ENCODE peak calls at places on chromosomes 13 and 19, in four cellular contexts. L, S, A and B are unnamed samples.

GRCh38 chr13:42354246-42355117 is 82.5 kb downstream of the AKAP11 start:
- DNase-seq in L (no peak), S (peak; percentile 45), A (peak; percentile 74), B (peak; percentile 60)

GRCh38 chr19:2294377-2295335 is 12.7 kb upstream of the PEAK3 start:
- DNase-seq in L (no peak), S (no peak), A (no peak), B (no peak)

GRCh38 chr19:7907544-7907943 is 3.9 kb downstream of the MAP2K7 start:
- DNase-seq in L (no peak), S (no peak), A (no peak), B (no peak)

GRCh38 chr19:34220472-34221063 is 33.8 kb upstream of the GARRE1 start:
- DNase-seq in L (peak; percentile 55), S (peak; percentile 41), A (peak; percentile 52), B (no peak)

GRCh38 chr13:106570354-106570822 is 2.5 kb upstream of the ARGLU1 start:
- DNase-seq in L (peak; percentile 77), S (peak; percentile 6), A (peak; percentile 80), B (no peak)

GRCh38 chr19:10961073-10961762 is 388 bp downstream of the SMARCA4 start:
- DNase-seq in L (peak; percentile 44), S (no peak), A (no peak), B (peak; percentile 63)

GRCh38 chr13:81473366-81473899 is 1132.5 kb upstream of the SPRY2 start:
- DNase-seq in L (no peak), S (no peak), A (no peak), B (no peak)

GRCh38 chr13:26340812-26341211 is 86.9 kb downstream of the CDK8 start:
- DNase-seq in L (no peak), S (no peak), A (no peak), B (no peak)

GRCh38 chr13:80141114-80141849 is 199.6 kb downstream of the SPRY2 start:
- DNase-seq in L (peak; percentile 36), S (no peak), A (no peak), B (no peak)

GRCh38 chr13:110114351-110114750 is 192.6 kb downstream of the COL4A1 start:
- DNase-seq in L (no peak), S (no peak), A (no peak), B (no peak)

GRCh38 chr19:36460046-36460445 is 29.3 kb downstream of the ZNF566 start:
- DNase-seq in L (no peak), S (no peak), A (no peak), B (no peak)

GRCh38 chr13:19818223-19818842 is 35.6 kb upstream of the PSPC1 start:
- DNase-seq in L (peak; percentile 20), S (no peak), A (peak; percentile 38), B (peak; percentile 26)

GRCh38 chr13:75621147-75621546 is 15.0 kb upstream of the LMO7 start:
- DNase-seq in L (no peak), S (no peak), A (no peak), B (no peak)

GRCh38 chr19:18999896-19000620 is 33.3 kb downstream of the SUGP2 start:
- DNase-seq in L (no peak), S (no peak), A (no peak), B (no peak)

GRCh38 chr19:920051-920857 is 3.1 kb downstream of the KISS1R start:
- DNase-seq in L (no peak), S (peak; percentile 87), A (no peak), B (peak; percentile 83)

GRCh38 chr19:5806133-5806489 is 1.2 kb downstream of the NRTN start:
- DNase-seq in L (no peak), S (no peak), A (no peak), B (no peak)
- TF ChIP-seq CTCF in L (no peak), S (no peak), A (no peak), B (no peak)

GRCh38 chr13:54162069-54162468 is 1133.5 kb downstream of the OLFM4 start:
- DNase-seq in L (no peak), S (no peak), A (no peak), B (no peak)
- TF ChIP-seq CTCF in L (no peak), S (no peak), A (no peak), B (no peak)

GRCh38 chr13:27730191-27730590 is 62.1 kb upstream of the GSX1 start:
- DNase-seq in L (no peak), S (no peak), A (no peak), B (no peak)

GRCh38 chr13:27728271-27728670 is 64.0 kb upstream of the GSX1 start:
- DNase-seq in L (no peak), S (no peak), A (no peak), B (no peak)
- TF ChIP-seq CTCF in L (no peak), S (no peak), A (no peak), B (no peak)

GRCh38 chr19:55112781-55113569 is 4.5 kb downstream of the PPP1R12C start:
- DNase-seq in L (no peak), S (peak; percentile 70), A (no peak), B (no peak)
- TF ChIP-seq CTCF in L (no peak), S (no peak), A (peak; percentile 13), B (peak; percentile 21)

GRCh38 chr13:82900453-82900852 is 981.8 kb downstream of the SLITRK1 start:
- DNase-seq in L (no peak), S (no peak), A (no peak), B (no peak)

GRCh38 chr13:82905071-82905470 is 977.2 kb downstream of the SLITRK1 start:
- DNase-seq in L (no peak), S (no peak), A (peak; percentile 46), B (no peak)
- TF ChIP-seq CTCF in L (no peak), S (no peak), A (no peak), B (no peak)

GRCh38 chr19:40521276-40521675 is 54.5 kb downstream of the SPTBN4 start:
- DNase-seq in L (no peak), S (no peak), A (peak; percentile 20), B (no peak)
- TF ChIP-seq CTCF in L (no peak), S (peak; percentile 6), A (peak; percentile 17), B (peak; percentile 41)

GRCh38 chr19:49814010-49814409 is 918 bp upstream of the FUZ start:
- DNase-seq in L (no peak), S (no peak), A (peak; percentile 29), B (no peak)

GRCh38 chr19:49820125-49820524 is 2.0 kb downstream of the MED25 start:
- DNase-seq in L (no peak), S (no peak), A (no peak), B (no peak)

GRCh38 chr19:49818691-49819331 is 722 bp downstream of the MED25 start:
- DNase-seq in L (no peak), S (no peak), A (no peak), B (no peak)

GRCh38 chr19:49816616-49817015 is 1.5 kb upstream of the MED25 start:
- DNase-seq in L (no peak), S (no peak), A (no peak), B (no peak)

GRCh38 chr19:49817964-49818690 is at the start of gene MED25:
- DNase-seq in L (peak; percentile 90), S (peak; percentile 93), A (peak; percentile 71), B (peak; percentile 94)
- TF ChIP-seq CTCF in L (peak; percentile 79), S (no peak), A (peak; percentile 20), B (no peak)

GRCh38 chr13:46207828-46208227 is 3.9 kb upstream of the LRRC63 start:
- DNase-seq in L (no peak), S (no peak), A (no peak), B (no peak)
- TF ChIP-seq CTCF in L (no peak), S (no peak), A (no peak), B (no peak)

GRCh38 chr19:17069249-17069648 is 6.0 kb downstream of the HAUS8 start:
- DNase-seq in L (no peak), S (no peak), A (no peak), B (no peak)
- TF ChIP-seq CTCF in L (no peak), S (no peak), A (no peak), B (peak; percentile 21)

DNA sequence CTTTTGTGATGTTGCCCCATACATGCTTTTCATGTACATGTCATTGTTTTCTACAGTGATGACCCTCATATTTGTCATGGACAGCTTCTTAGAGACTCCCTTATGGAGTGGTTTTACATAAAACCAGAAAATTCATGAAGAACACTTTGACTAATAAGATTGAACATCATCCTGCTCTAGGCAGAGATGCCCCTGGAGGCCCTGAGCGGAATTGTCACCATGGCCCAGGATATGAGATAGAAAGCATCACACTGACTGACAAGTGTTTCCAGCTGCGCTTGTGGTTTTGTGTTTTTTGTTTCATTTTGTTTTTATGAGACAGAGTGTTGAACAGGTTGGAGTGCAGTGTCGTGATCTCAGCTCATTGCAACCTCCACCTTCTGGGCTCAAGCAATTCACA is 22.2 kb downstream of the ZNF701 start:
- DNase-seq in L (no peak), S (no peak), A (no peak), B (no peak)
- TF ChIP-seq CTCF in L (no peak), S (no peak), A (no peak), B (no peak)